ENCODE peak calls at places on chromosomes 11 and 22, in six cellular contexts. R is cardiac fibroblast, K is AG04450, F is AG09309, H is astrocyte, J is A549. A is an unnamed sample.
A peak's percentile ranks its signal among the peaks of the same experiment; 100 is the strongest.

GRCh38 chr22:17314472-17314871 is 54.8 kb upstream of the CECR2 start:
- DNase-seq in R (no peak), F (no peak), J (no peak), K (no peak), H (no peak), A (no peak)

GRCh38 chr11:69950120-69950519 is 128.0 kb upstream of the ANO1 start:
- DNase-seq in R (no peak), K (no peak), F (no peak), J (peak; percentile 52), H (no peak), A (peak; percentile 63)

GRCh38 chr11:57566564-57567209 is 785 bp downstream of the UBE2L6 start:
- DNase-seq in F (no peak), J (no peak), K (no peak), R (peak; percentile 12), H (no peak), A (no peak)

GRCh38 chr11:96014234-96014633 is 90.3 kb upstream of the MTMR2 start:
- DNase-seq in R (peak; percentile 27), H (peak; percentile 68), F (no peak), K (no peak), J (peak; percentile 6), A (no peak)

GRCh38 chr11:3130269-3131071 is 34.6 kb downstream of the OSBPL5 start:
- DNase-seq in R (no peak), K (no peak), H (no peak), F (no peak), J (no peak), A (no peak)

GRCh38 chr11:35006389-35007128 is 90.1 kb downstream of the PDHX start:
- DNase-seq in J (no peak), R (no peak), H (no peak), F (no peak), K (no peak), A (no peak)

GRCh38 chr11:128840137-128840536 is 27.0 kb downstream of the KCNJ1 start:
- DNase-seq in J (no peak), K (no peak), R (no peak), F (no peak), H (no peak), A (no peak)

GRCh38 chr11:75328426-75329277 is 22.8 kb downstream of the ARRB1 start:
- DNase-seq in R (peak; percentile 85), J (peak; percentile 86), H (peak; percentile 58), K (no peak), F (no peak), A (peak; percentile 92)

A was measured in Caco-2.